ENCODE peak calls at places on chromosomes 4 and X, in four cellular contexts. S is WERI-Rb-1, H is right lobe of liver, C is fibroblast of mammary gland. X is an unnamed sample.

GRCh38 chrX:13605611-13606010 is 36.2 kb downstream of the EGFL6 start:
- DNase-seq in H (no peak), C (no peak), S (no peak), X (no peak)

GRCh38 chr4:65669008-65669971 is 999 bp downstream of the EPHA5 start:
- DNase-seq in C (peak), S (peak), H (no peak), X (peak)

GRCh38 chr4:169948271-169948670 is 77.9 kb downstream of the MFAP3L start:
- DNase-seq in C (no peak), H (no peak), S (no peak), X (no peak)

GRCh38 chrX:44012484-44013096 is 39.4 kb upstream of the NDP start:
- DNase-seq in C (peak), H (peak), S (no peak), X (no peak)

GRCh38 chr4:6439120-6439757 is 33.2 kb downstream of the PPP2R2C start:
- DNase-seq in H (no peak), S (no peak), C (no peak), X (no peak)

GRCh38 chrX:80246273-80246672 is 174.0 kb upstream of the TENT5D start:
- DNase-seq in H (no peak), C (peak), S (no peak), X (peak)

GRCh38 chr4:156771171-156771837 is 200.3 kb downstream of the PDGFC start:
- DNase-seq in S (peak), H (no peak), C (peak), X (no peak)

GRCh38 chr4:146122398-146122797 is 53.1 kb upstream of the LSM6 start:
- DNase-seq in C (no peak), S (no peak), H (no peak), X (no peak)

GRCh38 chr4:113756005-113756410 is 5.5 kb downstream of the CAMK2D start:
- DNase-seq in H (no peak), S (no peak), C (peak), X (no peak)

GRCh38 chrX:136209016-136209738 is 42.0 kb downstream of the MAP7D3 start:
- DNase-seq in S (peak), H (peak), C (peak), X (peak)

GRCh38 chr4:21304061-21304541 is 603.8 kb downstream of the PACRGL start:
- DNase-seq in S (peak), C (no peak), H (no peak), X (peak)

GRCh38 chr4:6076391-6076790 is 58.2 kb upstream of the C4orf50 start:
- DNase-seq in C (no peak), S (peak), H (no peak), X (peak)

GRCh38 chrX:104428231-104428630 is 137.8 kb upstream of the IL1RAPL2 start:
- DNase-seq in S (no peak), H (no peak), C (no peak), X (no peak)

DNA sequence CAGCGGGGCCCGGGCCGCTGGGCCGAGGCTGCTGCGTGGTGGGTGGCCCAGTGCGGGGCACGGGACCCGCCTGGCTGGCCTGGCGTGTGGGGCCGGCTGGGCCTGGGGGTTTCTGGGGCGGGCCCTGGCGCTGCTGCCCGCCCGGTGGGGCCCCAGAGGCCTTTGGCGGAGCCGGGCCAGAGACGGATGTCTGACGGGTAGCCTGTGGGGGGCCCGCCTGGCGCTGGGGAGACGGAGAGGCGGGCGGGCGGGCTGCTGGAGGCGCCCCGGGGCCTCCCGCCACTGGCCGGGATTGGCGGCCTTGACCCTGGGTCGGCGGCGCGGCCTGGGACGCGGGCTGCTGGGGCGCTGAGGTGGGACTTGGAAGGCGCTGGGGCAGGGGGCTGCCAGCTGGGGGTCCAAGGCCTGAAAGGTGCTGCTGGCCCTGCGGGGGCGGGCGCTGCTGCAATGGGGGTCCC is 8.1 kb upstream of the TIMP1 start:
- DNase-seq in C (no peak), H (no peak), S (no peak), X (peak)
- H3K4me3 ChIP-seq in C (no peak), H (no peak), S (no peak), X (peak)

GRCh38 chrX:102154900-102155805 is 624 bp downstream of the BEX5 start:
- DNase-seq in S (no peak), C (no peak), H (no peak), X (no peak)
- H3K4me3 ChIP-seq in S (no peak), C (no peak), H (peak), X (peak)

GRCh38 chr4:30821275-30821674 is 101.1 kb downstream of the PCDH7 start:
- DNase-seq in S (no peak), H (no peak), C (no peak), X (no peak)
- H3K4me3 ChIP-seq in S (no peak), H (no peak), C (no peak), X (no peak)

GRCh38 chr4:55553442-55553841 is 6.7 kb upstream of the CLOCK start:
- DNase-seq in H (peak), C (peak), S (no peak), X (no peak)
- H3K4me3 ChIP-seq in H (no peak), C (peak), S (no peak), X (no peak)

GRCh38 chrX:129523076-129524055 is at the start of gene SMARCA1:
- DNase-seq in H (peak), C (peak), S (peak), X (peak)

GRCh38 chrX:129524250-129524850 is 1.1 kb upstream of the SMARCA1 start:
- DNase-seq in C (no peak), S (no peak), H (no peak), X (no peak)

GRCh38 chrX:129525162-129525561 is 1.9 kb upstream of the SMARCA1 start:
- DNase-seq in C (peak), S (no peak), H (peak), X (no peak)

GRCh38 chrX:129520151-129520550 is 3.1 kb downstream of the SMARCA1 start:
- DNase-seq in H (no peak), S (no peak), C (no peak), X (no peak)

GRCh38 chrX:129522184-129523059 is 868 bp downstream of the SMARCA1 start:
- DNase-seq in C (peak), H (peak), S (peak), X (peak)
- H3K4me3 ChIP-seq in C (peak), H (peak), S (peak), X (peak)

DNA sequence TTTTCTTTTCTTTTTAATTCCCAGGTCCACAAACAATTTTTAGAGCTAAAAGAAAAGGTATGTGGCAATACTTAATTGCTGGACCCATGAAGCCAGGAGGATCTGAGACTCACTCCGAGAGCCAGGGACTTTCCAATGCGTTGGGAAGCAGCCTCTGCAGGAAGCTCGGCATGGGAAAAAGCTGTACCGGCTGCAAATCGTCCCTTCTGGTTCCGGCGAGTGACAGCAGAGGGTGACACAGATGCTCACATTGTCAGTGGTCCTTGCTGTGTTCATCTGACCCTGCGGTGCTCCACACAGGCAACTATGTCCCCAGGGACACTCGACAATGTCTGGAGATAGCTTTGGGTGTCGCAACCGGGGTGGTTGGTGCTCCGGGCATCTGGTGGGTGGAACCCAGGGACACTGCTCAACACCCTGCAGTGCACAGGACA is 164.0 kb downstream of the PRKX start:
- DNase-seq in H (no peak), C (peak), S (no peak), X (no peak)
- H3K4me3 ChIP-seq in H (no peak), C (peak), S (no peak), X (no peak)

DNA sequence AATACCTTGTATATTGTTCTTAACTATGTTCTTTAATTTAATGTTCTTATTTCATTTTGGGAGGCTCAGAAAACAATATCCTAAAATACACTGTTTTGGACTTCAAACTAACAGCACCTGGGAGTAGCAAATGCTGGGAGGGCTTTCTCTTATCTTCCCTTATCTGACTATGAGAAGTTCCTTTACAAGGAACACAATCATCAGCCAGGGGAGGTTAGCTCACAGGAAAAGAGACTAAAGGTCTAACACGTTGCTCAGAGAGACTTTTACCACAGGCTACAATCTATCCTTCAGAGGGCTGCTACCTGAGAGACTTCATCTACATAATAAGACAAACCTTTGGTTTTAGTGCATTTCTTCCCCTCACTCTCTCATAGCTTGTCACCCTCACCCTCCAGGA is 35.7 kb downstream of the MEPE start:
- DNase-seq in C (no peak), S (no peak), H (no peak), X (no peak)
- H3K4me3 ChIP-seq in C (no peak), S (no peak), H (no peak), X (no peak)

GRCh38 chr4:154332681-154333421 is 158.7 kb downstream of the DCHS2 start:
- DNase-seq in C (peak), H (no peak), S (peak), X (peak)
- H3K4me3 ChIP-seq in C (peak), H (no peak), S (peak), X (peak)

GRCh38 chr4:39365931-39366771 is at the start of gene RFC1:
- DNase-seq in S (peak), H (peak), C (peak), X (peak)
- H3K4me3 ChIP-seq in S (peak), H (peak), C (peak), X (peak)